ENCODE peak calls at places on chromosomes 3 and 15, in four cellular contexts. I is HepG2, Z is breast epithelium, X is H9. K is an unnamed sample. For H3K4me1, the result is how much of the 10 kb centered on the place peaks cover.

GRCh38 chr3:50542177-50543034 is 25.1 kb downstream of the C3orf18 start:
- DNase-seq in I (peak), Z (peak), X (peak), K (no peak)

GRCh38 chr15:65171428-65171827 is 13.7 kb downstream of the CLPX start:
- DNase-seq in I (peak), Z (no peak), X (no peak), K (no peak)

GRCh38 chr3:34020221-34020620 is 221.8 kb downstream of the PDCD6IP start:
- DNase-seq in I (no peak), Z (no peak), X (no peak), K (no peak)

GRCh38 chr15:65870889-65871533 is 1.7 kb downstream of the RAB11A start:
- DNase-seq in I (peak), Z (no peak), X (no peak), K (no peak)

GRCh38 chr15:62895905-62896316 is 146.6 kb upstream of the TPM1 start:
- DNase-seq in I (peak), Z (no peak), X (no peak), K (no peak)

GRCh38 chr3:76554717-76555116 is 485.2 kb upstream of the ROBO2 start:
- DNase-seq in I (no peak), Z (no peak), X (no peak), K (no peak)

GRCh38 chr3:156605686-156606605 is 51.0 kb upstream of the SSR3 start:
- DNase-seq in I (no peak), Z (no peak), X (peak), K (no peak)

GRCh38 chr15:62492900-62493299 is 327.8 kb upstream of the C2CD4B start:
- DNase-seq in I (no peak), Z (no peak), X (no peak), K (no peak)

GRCh38 chr15:88571153-88572029 is 24.9 kb upstream of the DET1 start:
- DNase-seq in I (no peak), Z (no peak), X (no peak), K (no peak)

GRCh38 chr3:93843981-93844380 is 129.7 kb downstream of the PROS1 start:
- DNase-seq in I (no peak), Z (peak), X (no peak), K (no peak)

GRCh38 chr3:122094693-122095092 is 39.5 kb downstream of the CD86 start:
- DNase-seq in I (no peak), Z (no peak), X (no peak), K (no peak)

GRCh38 chr15:70091649-70092461 is 5.9 kb downstream of the TLE3 start:
- DNase-seq in I (peak), Z (no peak), X (no peak), K (no peak)

GRCh38 chr3:38173834-38174418 is 8.6 kb downstream of the OXSR1 start:
- DNase-seq in I (no peak), Z (no peak), X (no peak), K (no peak)

GRCh38 chr3:45631486-45631885 is 36.9 kb downstream of the LIMD1 start:
- DNase-seq in I (no peak), Z (no peak), X (no peak), K (no peak)

GRCh38 chr15:68431037-68431791 is 749 bp downstream of the ITGA11 start:
- DNase-seq in I (no peak), Z (peak), X (peak), K (peak)

GRCh38 chr3:39637807-39638206 is 170.3 kb downstream of the MOBP start:
- DNase-seq in I (peak), Z (no peak), X (no peak), K (no peak)

GRCh38 chr3:75059120-75059519 is 444.7 kb upstream of the CNTN3 start:
- DNase-seq in I (no peak), Z (no peak), X (no peak), K (no peak)

GRCh38 chr3:42376397-42376798 is 34.0 kb downstream of the LYZL4 start:
- DNase-seq in I (no peak), Z (peak), X (no peak), K (peak)

GRCh38 chr3:71062920-71063767 is 520.4 kb downstream of the FOXP1 start:
- DNase-seq in I (no peak), Z (no peak), X (no peak), K (no peak)

GRCh38 chr3:143974877-143975238 is 3.2 kb downstream of the DIPK2A start:
- DNase-seq in I (no peak), Z (no peak), X (no peak), K (no peak)

GRCh38 chr3:177345973-177346503 is 148.8 kb upstream of the TBL1XR1 start:
- DNase-seq in I (no peak), Z (no peak), X (no peak), K (no peak)

GRCh38 chr15:58521293-58521991 is 89.7 kb downstream of the LIPC start:
- DNase-seq in I (peak), Z (peak), X (peak), K (peak)

GRCh38 chr3:48472673-48472922 is 26.1 kb downstream of the ATRIP start:
- DNase-seq in I (no peak), Z (no peak), X (no peak), K (no peak)

GRCh38 chr3:188404124-188404523 is 250.2 kb downstream of the LPP start:
- DNase-seq in I (no peak), Z (no peak), X (no peak), K (no peak)
- TF ChIP-seq CTCF in I (no peak), Z (no peak), X (peak), K (no peak)

DNA sequence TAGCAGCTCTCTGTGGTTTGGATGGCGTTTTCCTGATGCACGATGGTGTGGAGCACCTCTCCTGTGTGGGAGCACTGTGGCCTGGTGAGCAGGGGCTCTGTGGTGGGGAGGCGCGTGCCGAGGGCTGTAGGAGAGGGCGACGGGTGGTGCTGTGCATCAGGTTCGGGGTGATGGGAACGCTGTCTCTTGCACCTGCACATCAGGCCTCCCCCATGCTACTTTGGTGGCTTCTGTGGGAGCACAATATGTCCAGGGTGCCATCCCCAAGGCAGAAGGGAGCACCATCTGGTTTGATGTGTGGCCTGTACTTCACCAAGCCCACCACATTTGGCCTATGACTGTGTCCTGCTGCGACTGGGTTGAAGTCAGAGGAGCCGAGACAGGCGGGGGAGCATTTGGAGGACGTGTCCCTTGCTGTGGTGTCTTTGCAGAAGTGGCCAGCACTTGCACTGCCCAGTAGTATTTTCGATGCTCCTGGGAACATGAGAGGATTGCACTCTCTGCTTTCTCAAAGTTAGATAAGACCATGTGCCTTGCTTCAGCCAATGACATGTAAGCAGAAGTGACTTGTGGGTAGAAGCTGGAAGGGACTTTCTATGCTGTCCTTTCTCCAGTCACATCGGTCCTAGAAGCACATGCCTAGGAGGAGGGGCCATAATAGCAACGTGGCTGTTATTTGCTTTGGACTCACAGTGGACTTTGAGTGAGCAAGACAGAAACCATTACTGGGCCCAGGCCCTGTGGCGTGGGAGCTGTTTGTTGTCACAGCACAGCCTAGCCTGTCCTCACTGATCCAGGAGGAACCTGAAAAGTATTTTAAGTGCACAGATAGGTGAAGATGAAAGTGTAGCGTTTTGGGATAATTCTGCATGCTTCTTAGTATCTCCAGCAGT is 72.1 kb downstream of the APBA2 start:
- DNase-seq in I (peak), Z (no peak), X (no peak), K (no peak)
- H3K4me1 ChIP-seq in I (under half), Z (under half), X (under half), K (under half)

DNA sequence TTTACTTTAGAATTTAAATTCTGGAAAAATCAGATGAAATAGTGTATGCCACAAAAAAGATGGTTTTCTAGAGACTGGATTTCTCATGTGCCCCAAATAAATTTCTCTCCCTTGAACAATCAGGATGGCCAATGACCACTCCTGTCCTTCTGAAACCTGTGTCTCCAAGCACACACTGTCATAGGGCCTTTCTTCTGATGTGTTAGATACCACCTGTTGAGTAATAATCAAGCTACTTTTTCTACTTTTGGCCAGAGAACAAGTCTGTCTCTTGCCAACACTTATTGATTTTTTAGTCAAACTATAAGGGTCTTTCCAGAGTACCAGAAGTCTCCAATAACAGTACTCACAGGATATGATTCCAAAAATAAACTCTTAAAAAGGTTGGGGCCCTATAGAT is 16.1 kb upstream of the TFG start:
- DNase-seq in I (no peak), Z (no peak), X (no peak), K (no peak)
- TF ChIP-seq CTCF in I (no peak), Z (no peak), X (no peak), K (no peak)

DNA sequence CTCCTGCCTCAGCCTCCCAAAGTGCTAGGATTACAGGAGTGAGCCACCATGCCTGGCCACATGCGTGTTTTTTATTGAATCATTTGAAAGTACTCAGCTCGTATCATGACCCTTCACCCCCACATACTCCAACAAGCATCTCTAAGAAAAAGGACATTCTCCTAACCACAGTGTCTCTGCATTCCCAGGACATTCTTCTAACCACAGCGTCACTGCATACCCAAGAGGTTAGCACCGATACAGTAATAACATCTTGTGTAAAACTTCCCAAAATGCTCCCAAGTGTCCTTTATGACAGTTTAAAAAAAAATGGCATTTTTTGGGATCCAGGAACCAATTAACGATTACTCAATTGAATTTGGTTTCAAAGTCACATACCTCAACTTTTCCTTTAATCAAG is 39.6 kb downstream of the FLNB start:
- DNase-seq in I (no peak), Z (no peak), X (no peak), K (no peak)
- H3K4me1 ChIP-seq in I (half or more), Z (under half), X (under half), K (half or more)

GRCh38 chr15:34804113-34804512 is 8.8 kb upstream of the ACTC1 start:
- DNase-seq in I (no peak), Z (no peak), X (no peak), K (no peak)
- TF ChIP-seq CTCF in I (no peak), Z (no peak), X (no peak), K (no peak)

GRCh38 chr15:75733761-75734651 is 21.4 kb upstream of the CSPG4 start:
- DNase-seq in I (no peak), Z (no peak), X (no peak), K (no peak)
- H3K4me1 ChIP-seq in I (under half), Z (under half), X (under half), K (under half)

K was measured in RWPE2.